ENCODE peak calls at places on chromosomes 4 and X, in four cellular contexts. S is Karpas-422, Q is cardiac muscle cell, X is adrenal gland. D is an unnamed sample. For H3K27me3 and H3K36me3, the result is how much of the 10 kb centered on the place peaks cover.

GRCh38 chr4:139740531-139741041 is 75.0 kb downstream of the MGST2 start:
- DNase-seq in X (peak), S (no peak), Q (no peak), D (peak)

GRCh38 chrX:13190051-13190450 is 129.8 kb downstream of the ATXN3L start:
- DNase-seq in X (no peak), S (no peak), Q (no peak), D (no peak)

GRCh38 chr4:19983072-19983471 is 268.6 kb upstream of the SLIT2 start:
- DNase-seq in Q (no peak), X (no peak), S (no peak), D (no peak)

GRCh38 chr4:54440394-54441223 is 211.5 kb downstream of the PDGFRA start:
- DNase-seq in Q (no peak), S (peak), X (peak), D (no peak)

GRCh38 chr4:111630705-111631104 is 514.5 kb upstream of the FAM241A start:
- DNase-seq in Q (peak), X (no peak), S (no peak), D (no peak)

GRCh38 chrX:96685205-96686099 is 810 bp downstream of the DIAPH2 start:
- DNase-seq in X (peak), Q (peak), S (no peak), D (peak)

GRCh38 chr4:42150653-42151567 is 1.5 kb downstream of the BEND4 start:
- DNase-seq in X (no peak), S (no peak), Q (peak), D (no peak)

GRCh38 chrX:150155396-150156048 is 207.6 kb upstream of the MAMLD1 start:
- DNase-seq in X (peak), S (no peak), Q (peak), D (peak)

GRCh38 chr4:140213116-140213515 is 59.1 kb upstream of the MAML3 start:
- DNase-seq in S (no peak), Q (no peak), X (no peak), D (no peak)

GRCh38 chrX:155028749-155029360 is 2.2 kb downstream of the FUNDC2 start:
- DNase-seq in Q (no peak), S (no peak), X (no peak), D (no peak)

GRCh38 chr4:185833055-185833598 is 21.1 kb upstream of the SORBS2 start:
- DNase-seq in X (no peak), Q (no peak), S (no peak), D (no peak)

GRCh38 chr4:115234405-115235093 is 121.1 kb upstream of the NDST4 start:
- DNase-seq in X (no peak), S (peak), Q (peak), D (no peak)

GRCh38 chrX:56281789-56282188 is 49.6 kb downstream of the KLF8 start:
- DNase-seq in X (no peak), S (peak), Q (peak), D (no peak)

GRCh38 chr4:22672519-22672918 is 20.2 kb upstream of the GBA3 start:
- DNase-seq in Q (no peak), X (no peak), S (no peak), D (no peak)

GRCh38 chrX:116204947-116205346 is 34.4 kb downstream of the AGTR2 start:
- DNase-seq in Q (peak), X (no peak), S (peak), D (no peak)

GRCh38 chr4:88017516-88018302 is 10.3 kb downstream of the PKD2 start:
- DNase-seq in Q (no peak), X (peak), S (no peak), D (peak)

GRCh38 chrX:83509246-83509801 is 1.2 kb downstream of the POU3F4 start:
- DNase-seq in S (no peak), Q (no peak), X (no peak), D (no peak)

GRCh38 chr4:77595361-77595973 is 10.2 kb upstream of the CXCL13 start:
- DNase-seq in X (no peak), S (no peak), Q (no peak), D (no peak)

GRCh38 chr4:87375719-87376291 is 15.2 kb downstream of the HSD17B11 start:
- DNase-seq in X (peak), Q (peak), S (peak), D (peak)

GRCh38 chr4:67035501-67035900 is 509.8 kb downstream of the CENPC start:
- DNase-seq in S (no peak), X (no peak), Q (no peak), D (peak)

GRCh38 chr4:21652508-21653108 is 296.0 kb downstream of the KCNIP4 start:
- DNase-seq in S (no peak), Q (no peak), X (no peak), D (no peak)

GRCh38 chrX:153063315-153063714 is 7.0 kb downstream of the PNMA3 start:
- DNase-seq in X (no peak), S (no peak), Q (no peak), D (no peak)

GRCh38 chr4:52579602-52580272 is 79.4 kb downstream of the USP46 start:
- DNase-seq in S (no peak), X (no peak), Q (no peak), D (no peak)

GRCh38 chr4:826508-827208 is 729 bp upstream of the CPLX1 start:
- DNase-seq in Q (peak), S (no peak), X (no peak), D (no peak)
- H3K27me3 ChIP-seq in Q (half or more), S (under half), X (under half), D (under half)

GRCh38 chrX:48904626-48905025 is 6.8 kb downstream of the SLC35A2 start:
- DNase-seq in S (no peak), Q (no peak), X (no peak), D (no peak)
- H3K36me3 ChIP-seq in S (under half), Q (under half), X (under half), D (under half)

GRCh38 chr4:46993075-46994006 is at the start of gene GABRA4:
- DNase-seq in S (no peak), X (no peak), Q (peak), D (peak)
- H3K4me3 ChIP-seq in S (no peak), X (no peak), Q (peak), D (peak)

GRCh38 chrX:639151-639550 is 8.6 kb downstream of the SHOX start:
- DNase-seq in S (no peak), X (peak), Q (no peak), D (no peak)
- H3K27me3 ChIP-seq in S (under half), X (half or more), Q (half or more), D (under half)

GRCh38 chrX:41128955-41129354 is 43.7 kb downstream of the USP9X start:
- DNase-seq in S (no peak), X (no peak), Q (no peak), D (no peak)

GRCh38 chrX:41137589-41137988 is 52.3 kb downstream of the USP9X start:
- DNase-seq in X (no peak), Q (no peak), S (peak), D (no peak)

GRCh38 chrX:41131766-41132165 is 46.5 kb downstream of the USP9X start:
- DNase-seq in X (no peak), Q (no peak), S (no peak), D (no peak)

GRCh38 chrX:41127476-41128192 is 42.4 kb downstream of the USP9X start:
- DNase-seq in Q (no peak), S (no peak), X (no peak), D (no peak)

DNA sequence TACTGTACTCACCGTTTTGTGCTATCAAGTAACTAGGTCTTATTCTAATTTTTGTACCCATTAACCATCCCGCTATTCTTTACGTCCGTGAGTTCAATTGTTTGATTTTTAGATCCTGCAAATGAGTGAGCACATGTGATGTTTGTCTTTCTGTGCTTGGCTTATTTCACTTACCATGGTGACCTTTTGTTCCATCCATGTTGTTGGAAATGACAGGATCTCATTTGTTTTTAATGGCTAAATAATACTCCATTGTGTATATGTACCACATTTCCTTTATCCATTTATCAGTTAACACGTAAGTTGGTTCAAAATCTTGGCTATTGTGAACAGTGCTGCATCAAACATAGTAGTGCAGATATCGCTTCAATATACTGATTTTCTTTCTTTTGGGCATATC is 48.3 kb downstream of the USP9X start:
- DNase-seq in X (no peak), Q (no peak), S (no peak), D (no peak)
- H3K36me3 ChIP-seq in X (under half), Q (under half), S (under half), D (under half)

GRCh38 chr4:13530823-13531608 is 13.3 kb downstream of the NKX3-2 start:
- DNase-seq in Q (no peak), X (no peak), S (no peak), D (no peak)
- H3K4me3 ChIP-seq in Q (no peak), X (no peak), S (no peak), D (no peak)

GRCh38 chr4:8796096-8796495 is 75.5 kb downstream of the HMX1 start:
- DNase-seq in X (no peak), Q (no peak), S (no peak), D (no peak)
- H3K27me3 ChIP-seq in X (under half), Q (under half), S (under half), D (under half)

GRCh38 chr4:153468587-153468986 is 2.4 kb downstream of the TMEM131L start:
- DNase-seq in S (peak), Q (no peak), X (no peak), D (no peak)
- H3K36me3 ChIP-seq in S (under half), Q (under half), X (under half), D (under half)

GRCh38 chr4:101239685-101240084 is 107.6 kb downstream of the PPP3CA start:
- DNase-seq in Q (no peak), X (no peak), S (no peak), D (no peak)
- H3K4me3 ChIP-seq in Q (no peak), X (no peak), S (no peak), D (no peak)

DNA sequence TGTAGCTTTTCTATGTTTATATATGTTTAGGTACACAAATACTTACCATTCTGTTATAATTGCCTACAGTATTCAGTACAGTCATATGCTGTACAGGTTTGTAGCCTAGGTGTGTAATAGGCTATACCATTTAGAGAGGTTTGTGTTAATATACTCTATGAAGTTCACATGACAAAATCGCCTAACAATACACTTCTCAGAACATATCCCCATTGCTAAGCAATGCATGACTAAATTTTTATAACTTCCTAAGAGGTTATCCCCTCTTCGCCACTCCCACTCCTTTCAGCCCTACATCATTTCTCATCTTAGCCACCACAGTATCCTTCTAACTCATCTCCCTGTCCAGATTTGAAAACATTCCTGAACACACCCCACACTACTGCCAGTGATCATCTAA is 83.7 kb upstream of the ZCCHC13 start:
- DNase-seq in Q (no peak), S (no peak), X (no peak), D (no peak)
- H3K27me3 ChIP-seq in Q (under half), S (under half), X (under half), D (under half)